ENCODE peak calls at places on chromosomes 2 and 18, in eight cellular contexts. C, I, D, K, X, U, L and Z are unnamed samples.
A peak's percentile ranks its signal among the peaks of the same experiment; 100 is the strongest.

GRCh38 chr2:113809076-113809475 is 52.6 kb upstream of the SLC35F5 start:
- DNase-seq in C (no peak), I (no peak), D (no peak), K (no peak), X (no peak), U (no peak), L (no peak), Z (no peak)

GRCh38 chr2:138767101-138767500 is 13.1 kb downstream of the NXPH2 start:
- DNase-seq in C (no peak), I (no peak), D (no peak), K (no peak), X (no peak), U (no peak), L (no peak), Z (no peak)

GRCh38 chr2:110219496-110220192 is 7.3 kb upstream of the MTLN start:
- DNase-seq in C (no peak), I (no peak), D (no peak), K (no peak), X (peak; percentile 16), U (no peak), L (peak; percentile 24), Z (no peak)

GRCh38 chr18:47209166-47209565 is 33.0 kb upstream of the IER3IP1 start:
- DNase-seq in C (no peak), I (no peak), D (no peak), K (no peak), X (no peak), U (no peak), L (no peak), Z (no peak)

GRCh38 chr2:124894199-124894598 is 869.1 kb downstream of the CNTNAP5 start:
- DNase-seq in C (no peak), I (no peak), D (no peak), K (no peak), X (no peak), U (no peak), L (no peak), Z (no peak)

GRCh38 chr2:196244966-196245365 is 73.6 kb upstream of the STK17B start:
- DNase-seq in C (no peak), I (no peak), D (no peak), K (no peak), X (peak; percentile 64), U (no peak), L (no peak), Z (no peak)

GRCh38 chr18:13222371-13223281 is 4.1 kb downstream of the LDLRAD4 start:
- DNase-seq in C (no peak), I (peak; percentile 91), D (peak; percentile 73), K (no peak), X (no peak), U (no peak), L (peak; percentile 28), Z (no peak)

GRCh38 chr2:172461591-172462392 is 34.4 kb downstream of the ITGA6 start:
- DNase-seq in C (peak; percentile 76), I (peak; percentile 68), D (peak; percentile 77), K (peak; percentile 77), X (peak; percentile 45), U (no peak), L (peak; percentile 41), Z (peak; percentile 57)

GRCh38 chr18:70288171-70288850 is 534 bp upstream of the SOCS6 start:
- DNase-seq in C (no peak), I (no peak), D (peak; percentile 58), K (no peak), X (peak; percentile 55), U (no peak), L (peak; percentile 33), Z (no peak)

GRCh38 chr2:102283996-102284395 is 27.4 kb upstream of the IL1RL1 start:
- DNase-seq in C (no peak), I (no peak), D (no peak), K (no peak), X (no peak), U (no peak), L (no peak), Z (no peak)

GRCh38 chr18:54702687-54703086 is 111.6 kb downstream of the DYNAP start:
- DNase-seq in C (no peak), I (no peak), D (no peak), K (no peak), X (no peak), U (peak; percentile 14), L (no peak), Z (no peak)